ENCODE peak calls at places on chromosomes 2 and 18, in four cellular contexts. R is GM12891, A is HCT116, E is stomach. X is an unnamed sample.

GRCh38 chr2:241282553-241282952 is 32.9 kb downstream of the HDLBP start:
- DNase-seq in R (no peak), E (no peak), A (no peak), X (no peak)

GRCh38 chr18:13241083-13241892 is 22.7 kb downstream of the LDLRAD4 start:
- DNase-seq in A (no peak), R (no peak), E (no peak), X (no peak)

GRCh38 chr2:130387071-130387400 is 31.2 kb downstream of the PTPN18 start:
- DNase-seq in E (no peak), A (no peak), R (no peak), X (no peak)

GRCh38 chr18:13800505-13801259 is 23.3 kb upstream of the MC5R start:
- DNase-seq in E (peak), A (peak), R (peak), X (no peak)

GRCh38 chr2:190105554-190105953 is 43.0 kb upstream of the MSTN start:
- DNase-seq in A (no peak), E (no peak), R (no peak), X (no peak)

GRCh38 chr2:143513081-143513480 is 383.9 kb downstream of the ARHGAP15 start:
- DNase-seq in E (no peak), R (no peak), A (peak), X (peak)

GRCh38 chr18:28176933-28177827 is at the start of gene CDH2:
- DNase-seq in R (peak), E (peak), A (no peak), X (no peak)

GRCh38 chr2:199932312-199932855 is 21.3 kb downstream of the C2orf69 start:
- DNase-seq in A (no peak), E (no peak), R (no peak), X (no peak)

GRCh38 chr2:121907905-121908304 is 152.5 kb downstream of the TSN start:
- DNase-seq in E (no peak), R (no peak), A (no peak), X (no peak)

GRCh38 chr2:162965151-162965550 is 126.6 kb upstream of the KCNH7 start:
- DNase-seq in R (no peak), A (no peak), E (no peak), X (no peak)

GRCh38 chr2:1495676-1496393 is 82.6 kb downstream of the TPO start:
- DNase-seq in R (no peak), E (no peak), A (no peak), X (no peak)

GRCh38 chr2:19059076-19059475 is 299.3 kb downstream of the OSR1 start:
- DNase-seq in R (no peak), E (no peak), A (no peak), X (no peak)

GRCh38 chr18:24246143-24246542 is 107.3 kb downstream of the CABYR start:
- DNase-seq in R (peak), A (no peak), E (no peak), X (no peak)

GRCh38 chr2:152037711-152038110 is 61.1 kb downstream of the CACNB4 start:
- DNase-seq in A (no peak), R (no peak), E (no peak), X (no peak)

GRCh38 chr2:240901986-240902614 is 4.0 kb upstream of the CROCC2 start:
- DNase-seq in E (no peak), A (no peak), R (no peak), X (no peak)

GRCh38 chr2:168429988-168430387 is 26.1 kb upstream of the CERS6 start:
- DNase-seq in E (no peak), A (no peak), R (no peak), X (no peak)

GRCh38 chr2:239603411-239604356 is 202.9 kb upstream of the HDAC4 start:
- DNase-seq in R (no peak), E (no peak), A (no peak), X (no peak)

GRCh38 chr2:238509151-238509820 is 82.6 kb downstream of the ASB1 start:
- DNase-seq in R (no peak), E (no peak), A (no peak), X (no peak)

GRCh38 chr18:8504451-8504850 is 104.8 kb upstream of the RAB12 start:
- DNase-seq in E (no peak), R (no peak), A (no peak), X (no peak)

GRCh38 chr2:241759091-241759807 is 17.4 kb upstream of the GAL3ST2 start:
- DNase-seq in R (no peak), A (no peak), E (no peak), X (no peak)

GRCh38 chr2:207216454-207216853 is 50.7 kb upstream of the KLF7 start:
- DNase-seq in R (no peak), E (no peak), A (no peak), X (no peak)

GRCh38 chr2:3589086-3589485 is 5.8 kb upstream of the COLEC11 start:
- DNase-seq in R (no peak), A (no peak), E (no peak), X (no peak)

GRCh38 chr18:58776084-58776483 is 88.6 kb upstream of the ZNF532 start:
- DNase-seq in A (no peak), E (no peak), R (no peak), X (no peak)

GRCh38 chr2:79660552-79660951 is 147.7 kb downstream of the CTNNA2 start:
- DNase-seq in E (no peak), R (no peak), A (no peak), X (no peak)

GRCh38 chr2:71951067-71951436 is 196.6 kb downstream of the CYP26B1 start:
- DNase-seq in A (no peak), R (no peak), E (no peak), X (no peak)

GRCh38 chr2:127651987-127652550 is 6.1 kb downstream of the GPR17 start:
- DNase-seq in R (no peak), E (no peak), A (no peak), X (no peak)

GRCh38 chr2:241854342-241855244 is 4.1 kb downstream of the PDCD1 start:
- DNase-seq in E (no peak), R (peak), A (no peak), X (no peak)

GRCh38 chr18:69158949-69159348 is 241.7 kb upstream of the DOK6 start:
- DNase-seq in E (no peak), A (no peak), R (no peak), X (no peak)

GRCh38 chr2:21041943-21042707 is 1.7 kb downstream of the APOB start:
- DNase-seq in R (no peak), A (no peak), E (no peak), X (no peak)

GRCh38 chr2:36356199-36356989 is 816 bp downstream of the CRIM1 start:
- DNase-seq in E (peak), R (peak), A (no peak), X (no peak)

GRCh38 chr2:222052934-222053367 is 245.8 kb downstream of the PAX3 start:
- DNase-seq in A (peak), E (no peak), R (no peak), X (no peak)

GRCh38 chr2:32427672-32428622 is 71.1 kb downstream of the BIRC6 start:
- DNase-seq in A (no peak), R (no peak), E (no peak), X (no peak)
- TF ChIP-seq POLR2AphosphoS5 in A (no peak), R (no peak), E (no peak), X (no peak)

DNA sequence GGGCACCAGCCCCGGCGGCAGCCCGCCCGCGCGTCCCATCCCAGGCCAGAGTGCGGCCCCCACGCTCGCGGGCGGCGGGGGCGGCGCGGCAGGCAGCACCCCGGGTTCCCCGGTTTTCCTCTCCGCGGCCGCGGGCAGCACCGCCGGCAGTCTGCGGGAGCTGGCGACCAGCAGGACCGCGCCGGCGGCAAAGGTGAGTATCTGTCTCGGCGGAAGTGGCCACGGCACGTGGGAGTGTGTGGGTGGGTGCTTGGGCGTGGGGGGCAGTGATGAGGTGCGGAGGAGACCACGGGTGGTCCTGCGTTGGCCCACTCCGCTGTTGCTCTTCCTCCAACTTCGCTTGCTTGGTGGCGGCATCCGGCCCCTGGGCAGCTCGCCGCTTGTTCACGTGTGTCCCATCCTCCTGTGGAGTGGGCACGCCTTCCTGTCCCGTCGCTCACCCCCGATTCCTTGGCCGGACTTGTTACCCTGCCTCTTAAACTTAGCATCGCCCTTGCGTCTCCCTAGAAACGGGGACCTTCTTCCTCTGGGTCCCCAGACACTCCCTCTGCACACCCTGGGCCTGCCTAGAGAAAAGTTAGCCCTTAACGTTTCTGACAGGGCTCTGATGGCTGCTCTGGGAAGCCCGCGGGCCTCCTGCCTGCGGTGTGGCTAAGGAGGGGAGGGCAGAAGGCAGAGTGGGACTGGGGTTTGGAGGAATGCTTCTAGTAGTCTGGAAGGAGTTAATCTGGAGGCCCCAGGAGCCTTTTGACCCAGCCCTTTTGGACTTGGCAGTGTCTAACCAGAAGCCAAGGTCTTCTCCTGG is 1.1 kb downstream of the SH3RF3 start:
- DNase-seq in E (no peak), A (no peak), R (no peak), X (no peak)
- TF ChIP-seq POLR2AphosphoS5 in E (no peak), A (no peak), R (no peak), X (no peak)

DNA sequence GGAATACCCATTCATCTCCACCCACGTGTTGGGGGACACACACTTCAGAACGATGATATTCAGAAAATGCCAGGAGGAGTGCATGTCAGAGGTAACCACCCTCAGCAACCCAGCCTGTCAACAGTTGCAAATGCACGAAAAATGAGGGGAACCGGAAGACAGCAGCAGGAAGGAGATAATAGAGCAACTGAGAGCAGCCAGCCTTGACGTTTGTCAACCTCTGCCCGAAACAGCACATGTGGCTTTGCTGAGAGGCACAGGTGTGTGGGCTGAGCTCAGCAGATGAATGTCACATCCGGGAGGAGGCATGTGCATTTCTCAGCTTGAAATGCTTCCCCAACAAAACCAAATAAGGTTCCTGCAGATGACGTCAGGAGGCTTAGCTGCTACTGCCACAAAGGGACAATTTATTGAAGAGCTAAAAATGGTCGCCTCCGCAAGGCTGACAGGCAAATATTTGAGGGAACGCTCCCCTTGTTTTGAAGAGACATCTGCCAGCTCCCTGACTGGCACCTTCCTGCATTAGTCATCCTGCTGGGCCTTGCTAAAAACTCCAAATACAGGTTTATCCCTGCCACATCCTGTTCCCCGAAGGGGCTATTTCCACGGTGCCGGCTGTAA is 419.0 kb downstream of the NBAS start:
- DNase-seq in E (no peak), A (no peak), R (peak), X (no peak)
- TF ChIP-seq POLR2AphosphoS5 in E (no peak), A (no peak), R (no peak), X (no peak)

GRCh38 chr2:111119004-111119846 is 1.5 kb upstream of the BCL2L11 start:
- DNase-seq in E (no peak), A (no peak), R (no peak), X (no peak)
- TF ChIP-seq POLR2AphosphoS5 in E (no peak), A (no peak), R (no peak), X (no peak)

DNA sequence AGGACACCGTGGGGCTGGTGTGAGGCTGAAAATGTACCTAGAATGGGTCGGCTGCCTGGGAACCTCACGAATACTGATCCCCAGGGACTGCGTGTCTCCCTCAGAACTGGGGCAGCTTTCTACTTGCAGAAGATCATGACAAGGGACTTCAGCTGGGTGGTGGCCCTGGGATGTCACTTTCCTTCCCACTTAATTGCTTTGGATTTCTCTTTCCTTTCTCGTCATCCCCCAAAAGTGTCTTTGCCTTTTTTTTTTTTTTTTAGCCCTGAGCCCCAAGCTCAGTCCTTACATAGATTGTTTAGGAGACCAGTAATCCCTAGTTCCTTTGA is 278.9 kb downstream of the GBX2 start:
- DNase-seq in R (no peak), A (no peak), E (no peak), X (no peak)
- TF ChIP-seq POLR2AphosphoS5 in R (no peak), A (no peak), E (no peak), X (no peak)

X was measured in Panc1.